ENCODE peak calls at places on chromosomes 7 and 10, in eight cellular contexts. E is GM23248, G is GM10248, C is T follicular helper cell, I is WERI-Rb-1, Z is GM12892, J is GM04504, X is hepatocyte. Q is an unnamed sample.

GRCh38 chr7:116948934-116949333 is 4.4 kb upstream of the ST7 start:
- DNase-seq in E (no peak), G (no peak), C (no peak), I (no peak), Z (no peak), J (no peak), X (no peak), Q (no peak)

GRCh38 chr10:96299383-96299782 is 4.9 kb upstream of the DNTT start:
- DNase-seq in E (no peak), G (no peak), C (no peak), I (no peak), Z (no peak), J (no peak), X (no peak), Q (peak)

GRCh38 chr10:119441151-119441821 is 101.2 kb downstream of the RGS10 start:
- DNase-seq in E (peak), G (no peak), C (no peak), I (no peak), Z (no peak), J (peak), X (no peak), Q (no peak)

GRCh38 chr7:102122026-102122425 is 164.6 kb upstream of the SH2B2 start:
- DNase-seq in E (peak), G (peak), C (no peak), I (no peak), Z (no peak), J (no peak), X (peak), Q (no peak)

GRCh38 chr10:34116780-34117179 is 698.3 kb downstream of the PARD3 start:
- DNase-seq in E (no peak), G (no peak), C (no peak), I (no peak), Z (no peak), J (no peak), X (peak), Q (no peak)

GRCh38 chr10:77524300-77524711 is 113.3 kb downstream of the KCNMA1 start:
- DNase-seq in E (peak), G (no peak), C (no peak), I (no peak), Z (no peak), J (peak), X (no peak), Q (no peak)

GRCh38 chr7:40604601-40605438 is 470.0 kb downstream of the SUGCT start:
- DNase-seq in E (peak), G (peak), C (no peak), I (peak), Z (peak), J (no peak), X (peak), Q (no peak)

GRCh38 chr10:103928784-103929183 is 10.8 kb upstream of the STN1 start:
- DNase-seq in E (no peak), G (no peak), C (no peak), I (no peak), Z (no peak), J (no peak), X (no peak), Q (no peak)

GRCh38 chr7:150947761-150948680 is 30.1 kb downstream of the KCNH2 start:
- DNase-seq in E (no peak), G (no peak), C (no peak), I (no peak), Z (no peak), J (no peak), X (no peak), Q (no peak)

GRCh38 chr10:4541292-4541691 is 284.7 kb upstream of the AKR1E2 start:
- DNase-seq in E (peak), G (no peak), C (no peak), I (no peak), Z (no peak), J (peak), X (peak), Q (no peak)

GRCh38 chr7:22842973-22843372 is 20.3 kb upstream of the TOMM7 start:
- DNase-seq in E (no peak), G (no peak), C (no peak), I (no peak), Z (no peak), J (no peak), X (no peak), Q (no peak)

GRCh38 chr7:35529713-35530112 is 165.2 kb downstream of the HERPUD2 start:
- DNase-seq in E (no peak), G (no peak), C (no peak), I (no peak), Z (no peak), J (no peak), X (no peak), Q (no peak)

GRCh38 chr7:137878333-137878961 is 31.7 kb upstream of the DGKI start:
- DNase-seq in E (peak), G (no peak), C (no peak), I (peak), Z (no peak), J (no peak), X (peak), Q (no peak)

GRCh38 chr7:106070201-106070551 is 41.9 kb downstream of the SYPL1 start:
- DNase-seq in E (no peak), G (no peak), C (no peak), I (no peak), Z (no peak), J (no peak), X (no peak), Q (no peak)

GRCh38 chr10:44830022-44830421 is 81.1 kb upstream of the TMEM72 start:
- DNase-seq in E (peak), G (no peak), C (no peak), I (no peak), Z (no peak), J (no peak), X (no peak), Q (no peak)

GRCh38 chr10:100735087-100735344 is 10.4 kb upstream of the PAX2 start:
- DNase-seq in E (no peak), G (no peak), C (no peak), I (no peak), Z (no peak), J (no peak), X (no peak), Q (no peak)

GRCh38 chr10:125411724-125412123 is 251.4 kb upstream of the CTBP2 start:
- DNase-seq in E (peak), G (no peak), C (no peak), I (no peak), Z (no peak), J (peak), X (no peak), Q (no peak)

GRCh38 chr10:5975641-5976473 is 1.5 kb downstream of the IL15RA start:
- DNase-seq in E (peak), G (peak), C (no peak), I (no peak), Z (peak), J (no peak), X (no peak), Q (no peak)

GRCh38 chr10:77582710-77583115 is 54.9 kb downstream of the KCNMA1 start:
- DNase-seq in E (peak), G (no peak), C (no peak), I (no peak), Z (no peak), J (no peak), X (peak), Q (no peak)

GRCh38 chr7:12152196-12152918 is 58.7 kb upstream of the TMEM106B start:
- DNase-seq in E (no peak), G (no peak), C (no peak), I (no peak), Z (no peak), J (no peak), X (peak), Q (no peak)

GRCh38 chr10:71795248-71795647 is 21.9 kb upstream of the VSIR start:
- DNase-seq in E (peak), G (peak), C (no peak), I (no peak), Z (no peak), J (no peak), X (peak), Q (no peak)

GRCh38 chr7:131604841-131605279 is 48.4 kb upstream of the PODXL start:
- DNase-seq in E (peak), G (no peak), C (no peak), I (no peak), Z (no peak), J (peak), X (no peak), Q (no peak)

GRCh38 chr10:27448926-27449325 is 55.2 kb upstream of the RAB18 start:
- DNase-seq in E (peak), G (no peak), C (no peak), I (no peak), Z (no peak), J (no peak), X (no peak), Q (no peak)

GRCh38 chr10:94042001-94042813 is 48.5 kb downstream of the PLCE1 start:
- DNase-seq in E (peak), G (no peak), C (no peak), I (no peak), Z (no peak), J (peak), X (peak), Q (no peak)

GRCh38 chr7:13476881-13477444 is 512.5 kb downstream of the ETV1 start:
- DNase-seq in E (peak), G (no peak), C (no peak), I (no peak), Z (no peak), J (no peak), X (no peak), Q (no peak)